ENCODE peak calls at places on chromosome 22, in four cellular contexts. P is SHP77; F is stimulated activated CD4-positive, alpha-beta T cell treated with anti-CD3 and anti-CD28 coated beads, Interleukin-2, amount 100 ng/mL, for 24 hours; V is mesenteric fat pad. H is an unnamed sample.

GRCh38 chr22:26066534-26066933 is 102.7 kb upstream of the SEZ6L start:
- DNase-seq in P (peak; percentile 22), F (no peak), V (no peak), H (no peak)

GRCh38 chr22:36405671-36406070 is 17.9 kb upstream of the MYH9 start:
- DNase-seq in P (no peak), F (peak; percentile 30), V (no peak), H (no peak)

GRCh38 chr22:37894939-37895670 is 11.0 kb upstream of the MICALL1 start:
- DNase-seq in P (no peak), F (no peak), V (no peak), H (no peak)

GRCh38 chr22:46368871-46369715 is 33.6 kb downstream of the TRMU start:
- DNase-seq in P (no peak), F (no peak), V (no peak), H (no peak)

GRCh38 chr22:28052818-28053217 is 133.8 kb upstream of the PITPNB start:
- DNase-seq in P (peak; percentile 12), F (no peak), V (no peak), H (no peak)

GRCh38 chr22:27994481-27995331 is 75.7 kb upstream of the PITPNB start:
- DNase-seq in P (no peak), F (no peak), V (peak; percentile 73), H (no peak)

GRCh38 chr22:39055658-39056057 is 15.0 kb downstream of the APOBEC3F start:
- DNase-seq in P (no peak), F (no peak), V (no peak), H (no peak)

GRCh38 chr22:46416537-46417267 is 81.2 kb downstream of the TRMU start:
- DNase-seq in P (no peak), F (no peak), V (no peak), H (no peak)

GRCh38 chr22:44880588-44881245 is 128.3 kb downstream of the ARHGAP8 start:
- DNase-seq in P (no peak), F (no peak), V (peak; percentile 85), H (no peak)

GRCh38 chr22:27930246-27931060 is 11.4 kb upstream of the PITPNB start:
- DNase-seq in P (no peak), F (no peak), V (no peak), H (no peak)